ENCODE peak calls at places on chromosome 1, in seven cellular contexts. B is cardiac muscle cell, N is cardiac fibroblast, D is choroid plexus epithelial cell, U is astrocyte of the spinal cord, Q is astrocyte, I is Panc1. L is an unnamed sample.

GRCh38 chr1:34591751-34592629 is 162.9 kb upstream of the GJB5 start:
- DNase-seq in Q (no peak), N (no peak), I (peak; percentile 12), U (no peak), D (no peak), B (no peak), L (no peak)

GRCh38 chr1:189212606-189213005 is 1265.1 kb downstream of the BRINP3 start:
- DNase-seq in I (no peak), D (no peak), B (no peak), Q (no peak), U (no peak), N (peak; percentile 4), L (peak; percentile 26)

GRCh38 chr1:71753746-71754145 is 528.6 kb downstream of the NEGR1 start:
- DNase-seq in N (no peak), B (no peak), Q (no peak), D (no peak), I (no peak), U (no peak), L (no peak)

GRCh38 chr1:17192394-17193221 is 12.3 kb upstream of the PADI1 start:
- DNase-seq in B (peak; percentile 41), D (peak; percentile 19), I (no peak), U (peak; percentile 30), Q (peak; percentile 69), N (peak; percentile 34), L (peak; percentile 17)

GRCh38 chr1:100299521-100300222 is 33.7 kb downstream of the RTCA start:
- DNase-seq in I (no peak), D (no peak), N (no peak), Q (no peak), B (no peak), U (no peak), L (no peak)

GRCh38 chr1:18322353-18323032 is 158.2 kb upstream of the KLHDC7A start:
- DNase-seq in Q (no peak), N (no peak), I (no peak), U (no peak), B (no peak), D (no peak), L (no peak)

GRCh38 chr1:26350343-26350700 is 3.6 kb downstream of the CRYBG2 start:
- DNase-seq in B (no peak), D (no peak), N (no peak), U (no peak), Q (no peak), I (no peak), L (no peak)

GRCh38 chr1:165717918-165718515 is 19.7 kb upstream of the ALDH9A1 start:
- DNase-seq in B (peak; percentile 79), D (peak; percentile 88), N (peak; percentile 81), I (peak; percentile 58), U (peak; percentile 70), Q (peak; percentile 47), L (peak; percentile 82)

GRCh38 chr1:159211331-159212136 is 6.9 kb downstream of the ACKR1 start:
- DNase-seq in U (no peak), D (peak; percentile 39), B (peak; percentile 82), N (peak; percentile 80), Q (peak; percentile 30), I (peak; percentile 24), L (peak; percentile 82)

GRCh38 chr1:182707116-182707515 is 22.7 kb upstream of the RGS8 start:
- DNase-seq in U (peak; percentile 45), B (peak; percentile 57), I (no peak), N (peak; percentile 66), Q (no peak), D (no peak), L (peak; percentile 6)

GRCh38 chr1:223258751-223259177 is 105.2 kb downstream of the SUSD4 start:
- DNase-seq in Q (peak; percentile 71), B (peak; percentile 68), N (peak; percentile 59), U (peak; percentile 55), I (no peak), D (peak; percentile 50), L (peak; percentile 66)

GRCh38 chr1:21774835-21775541 is 8.0 kb downstream of the USP48 start:
- DNase-seq in D (no peak), Q (no peak), N (no peak), I (no peak), U (no peak), B (no peak), L (no peak)

GRCh38 chr1:110606784-110607662 is 865 bp upstream of the KCNA2 start:
- DNase-seq in Q (no peak), U (no peak), D (peak; percentile 9), B (peak; percentile 10), I (no peak), N (no peak), L (no peak)

GRCh38 chr1:207867136-207868081 is 43.5 kb downstream of the CD34 start:
- DNase-seq in N (no peak), I (no peak), Q (no peak), D (no peak), U (no peak), B (no peak), L (no peak)

GRCh38 chr1:38919075-38919474 is 22.6 kb downstream of the RHBDL2 start:
- DNase-seq in I (no peak), B (no peak), D (no peak), Q (no peak), U (no peak), N (no peak), L (no peak)

GRCh38 chr1:111867868-111868440 is 112.3 kb downstream of the DDX20 start:
- DNase-seq in U (no peak), I (no peak), N (no peak), Q (no peak), D (no peak), B (no peak), L (no peak)

GRCh38 chr1:34645919-34646318 is 108.9 kb upstream of the GJB5 start:
- DNase-seq in U (no peak), D (no peak), B (no peak), N (no peak), Q (no peak), I (no peak), L (no peak)

GRCh38 chr1:240310226-240310925 is 218.7 kb downstream of the FMN2 start:
- DNase-seq in B (peak; percentile 37), I (no peak), D (peak; percentile 63), Q (peak; percentile 86), U (peak; percentile 76), N (peak; percentile 66), L (peak; percentile 55)

GRCh38 chr1:153361129-153362109 is 3.8 kb downstream of the S100A9 start:
- DNase-seq in I (no peak), N (no peak), D (no peak), U (no peak), Q (no peak), B (no peak), L (no peak)

GRCh38 chr1:9476790-9477463 is 62.3 kb upstream of the SLC25A33 start:
- DNase-seq in U (no peak), N (no peak), I (no peak), Q (peak; percentile 22), B (no peak), D (peak; percentile 23), L (no peak)

GRCh38 chr1:28518745-28519341 is 13.0 kb downstream of the RCC1 start:
- DNase-seq in B (peak; percentile 15), I (no peak), Q (no peak), D (peak; percentile 7), N (no peak), U (no peak), L (no peak)

GRCh38 chr1:248688527-248689298 is 13.9 kb downstream of the OR14I1 start:
- DNase-seq in D (no peak), I (no peak), Q (no peak), B (no peak), N (no peak), U (no peak), L (no peak)

GRCh38 chr1:52296345-52296744 is 69.7 kb downstream of the CC2D1B start:
- DNase-seq in D (peak; percentile 84), U (peak; percentile 65), N (peak; percentile 71), Q (peak; percentile 46), B (peak; percentile 70), I (peak; percentile 35), L (peak; percentile 74)

GRCh38 chr1:165845569-165845968 is 18.2 kb downstream of the UCK2 start:
- DNase-seq in I (no peak), N (no peak), U (no peak), B (no peak), D (no peak), Q (no peak), L (no peak)

GRCh38 chr1:176998396-176998795 is 166.1 kb downstream of the ASTN1 start:
- DNase-seq in U (no peak), D (no peak), N (no peak), B (peak; percentile 18), I (no peak), Q (no peak), L (no peak)
- TF ChIP-seq CTCF in U (no peak), D (no peak), N (no peak), B (no peak), I (no peak), Q (no peak), L (no peak)

DNA sequence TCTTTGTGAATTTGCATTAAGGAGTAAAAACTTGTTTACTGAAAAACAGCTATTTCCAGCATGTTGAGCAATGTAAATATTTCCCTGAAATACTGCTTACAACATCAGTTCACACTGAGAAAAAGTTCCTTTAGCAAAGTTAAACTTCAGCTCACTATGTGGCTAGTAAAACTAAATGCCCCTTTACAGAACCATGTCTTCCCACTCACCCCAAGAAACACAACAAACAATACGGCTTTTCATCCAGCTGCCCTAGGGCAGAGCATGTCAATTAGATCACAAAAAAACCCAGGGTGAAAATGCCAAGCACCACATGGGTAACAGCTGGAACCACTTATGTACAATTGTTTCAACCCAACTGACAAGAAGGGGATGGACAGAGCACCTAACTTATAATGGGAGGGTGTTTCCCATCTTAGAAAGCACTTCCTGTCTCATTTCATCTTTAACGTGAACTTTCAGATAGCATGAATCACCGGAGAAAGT is 6.7 kb downstream of the NID1 start:
- DNase-seq in N (peak; percentile 57), U (peak; percentile 41), D (peak; percentile 53), Q (peak; percentile 25), I (no peak), B (peak; percentile 44), L (peak; percentile 63)
- H3K4me3 ChIP-seq in N (no peak overlapping the region), U (no peak overlapping the region), D (no peak overlapping the region), Q (no peak overlapping the region), I (no peak overlapping the region), B (no peak overlapping the region), L (no peak overlapping the region)

GRCh38 chr1:169929210-169929526 is 35.5 kb upstream of the SCYL3 start:
- DNase-seq in U (no peak), N (no peak), I (no peak), Q (no peak), D (no peak), B (no peak), L (no peak)
- TF ChIP-seq CTCF in U (no peak), N (no peak), I (peak; percentile 32), Q (no peak), D (no peak), B (no peak), L (no peak)

GRCh38 chr1:36397083-36397377 is 678 bp downstream of the LSM10 start:
- DNase-seq in I (no peak), Q (no peak), N (no peak), U (no peak), B (no peak), D (no peak), L (no peak)

GRCh38 chr1:36398370-36398977 is 766 bp upstream of the LSM10 start:
- DNase-seq in Q (no peak), D (no peak), I (no peak), U (no peak), B (no peak), N (no peak), L (no peak)

GRCh38 chr1:36393686-36394085 is 4.0 kb downstream of the LSM10 start:
- DNase-seq in Q (no peak), I (no peak), N (no peak), D (no peak), B (no peak), U (no peak), L (no peak)

GRCh38 chr1:36397378-36398230 is at the start of gene LSM10:
- DNase-seq in B (peak; percentile 94), Q (peak; percentile 89), D (peak; percentile 94), N (peak; percentile 94), U (peak; percentile 93), I (peak; percentile 87), L (peak; percentile 95)

GRCh38 chr1:36396359-36396758 is 1.3 kb downstream of the LSM10 start:
- DNase-seq in Q (no peak), U (no peak), I (no peak), D (no peak), N (no peak), B (no peak), L (no peak)
- H3K4me3 ChIP-seq in Q (no peak overlapping the region), U (no peak overlapping the region), I (peak overlapping the region; percentile 93), D (no peak overlapping the region), N (no peak overlapping the region), B (no peak overlapping the region), L (no peak overlapping the region)